ENCODE peak calls at places on chromosomes 7 and 10, in seven cellular contexts. W is body of pancreas, V is RWPE1, D is cardiac fibroblast, P is mammary epithelial cell, I is glutamatergic neuron, R is mesothelial cell of epicardium. S is an unnamed sample.

GRCh38 chr10:97975598-97975997 is 54.8 kb downstream of the CRTAC1 start:
- DNase-seq in I (no peak), D (no peak), P (no peak), V (no peak), R (no peak), W (no peak), S (no peak)

GRCh38 chr10:43125274-43125845 is 12.9 kb upstream of the CSGALNACT2 start:
- DNase-seq in I (no peak), W (no peak), R (no peak), P (no peak), D (no peak), V (no peak), S (no peak)

GRCh38 chr10:131269776-131270460 is 41.6 kb downstream of the TCERG1L start:
- DNase-seq in P (no peak), V (no peak), D (no peak), W (no peak), R (no peak), I (no peak), S (no peak)

GRCh38 chr10:74011762-74012161 is 13.8 kb downstream of the VCL start:
- DNase-seq in D (peak; percentile 94), I (no peak), P (peak; percentile 67), W (peak; percentile 24), V (no peak), R (no peak), S (no peak)

GRCh38 chr10:130558778-130559177 is 422.6 kb downstream of the GLRX3 start:
- DNase-seq in V (no peak), W (no peak), R (no peak), P (no peak), I (no peak), D (no peak), S (no peak)

GRCh38 chr10:3435671-3436070 is 263.1 kb upstream of the PITRM1 start:
- DNase-seq in W (no peak), D (peak; percentile 43), I (no peak), R (no peak), V (no peak), P (no peak), S (no peak)

GRCh38 chr10:770975-771374 is 81.5 kb upstream of the DIP2C start:
- DNase-seq in P (no peak), V (no peak), D (no peak), R (no peak), I (no peak), W (no peak), S (no peak)

GRCh38 chr7:94400643-94401042 is 5.9 kb downstream of the COL1A2 start:
- DNase-seq in D (peak; percentile 33), V (no peak), P (no peak), R (no peak), I (no peak), W (no peak), S (no peak)

GRCh38 chr10:58531084-58531695 is 18.5 kb downstream of the BICC1 start:
- DNase-seq in R (no peak), I (peak; percentile 67), D (peak; percentile 82), W (peak; percentile 72), P (peak; percentile 68), V (peak; percentile 29), S (no peak)

GRCh38 chr10:43461950-43462349 is 25.0 kb downstream of the ZNF487 start:
- DNase-seq in P (peak; percentile 62), D (peak; percentile 90), W (no peak), R (no peak), I (no peak), V (peak; percentile 46), S (no peak)

GRCh38 chr10:13105184-13105583 is 5.2 kb downstream of the OPTN start:
- DNase-seq in R (no peak), W (no peak), D (no peak), I (no peak), P (no peak), V (no peak), S (no peak)

GRCh38 chr10:128083191-128083895 is 42.9 kb downstream of the MKI67 start:
- DNase-seq in D (no peak), I (no peak), P (no peak), W (no peak), V (no peak), R (no peak), S (no peak)

GRCh38 chr7:35548291-35548690 is 146.6 kb downstream of the HERPUD2 start:
- DNase-seq in I (no peak), V (no peak), P (no peak), R (no peak), D (no peak), W (no peak), S (no peak)

GRCh38 chr10:60810437-60811182 is 32.3 kb downstream of the CDK1 start:
- DNase-seq in R (no peak), V (no peak), P (peak; percentile 32), I (no peak), D (peak; percentile 78), W (no peak), S (no peak)

GRCh38 chr10:110522365-110522988 is 24.8 kb downstream of the DUSP5 start:
- DNase-seq in I (no peak), W (no peak), V (no peak), R (no peak), P (peak; percentile 56), D (no peak), S (no peak)

GRCh38 chr10:80144302-80145131 is 12.0 kb downstream of the PLAC9 start:
- DNase-seq in D (no peak), R (no peak), V (peak; percentile 42), I (no peak), W (peak; percentile 55), P (no peak), S (peak; percentile 16)

GRCh38 chr10:76717141-76717540 is 920.5 kb downstream of the KCNMA1 start:
- DNase-seq in I (no peak), D (peak; percentile 69), W (no peak), P (peak; percentile 77), V (peak; percentile 70), R (no peak), S (no peak)

GRCh38 chr10:813286-813685 is 118.2 kb downstream of the LARP4B start:
- DNase-seq in W (no peak), P (no peak), I (no peak), D (no peak), R (no peak), V (no peak), S (no peak)

GRCh38 chr10:113177163-113177935 is 227.3 kb downstream of the TCF7L2 start:
- DNase-seq in D (no peak), I (no peak), R (no peak), V (no peak), W (no peak), P (no peak), S (no peak)

GRCh38 chr7:129163875-129164544 is 19.5 kb downstream of the TSPAN33 start:
- DNase-seq in R (no peak), I (no peak), V (peak; percentile 26), W (no peak), D (peak; percentile 82), P (peak; percentile 21), S (no peak)

GRCh38 chr10:103872137-103872933 is 17.0 kb upstream of the SH3PXD2A start:
- DNase-seq in I (no peak), R (no peak), P (peak; percentile 100), V (peak; percentile 93), W (no peak), D (no peak), S (no peak)

GRCh38 chr10:103869336-103869735 is 14.0 kb upstream of the SH3PXD2A start:
- DNase-seq in W (no peak), P (no peak), I (no peak), D (no peak), R (no peak), V (no peak), S (no peak)

GRCh38 chr10:103871006-103871405 is 15.6 kb upstream of the SH3PXD2A start:
- DNase-seq in W (no peak), I (no peak), V (no peak), D (no peak), P (peak; percentile 78), R (no peak), S (no peak)

GRCh38 chr10:103868200-103868599 is 12.8 kb upstream of the SH3PXD2A start:
- DNase-seq in V (no peak), I (no peak), P (no peak), R (no peak), W (no peak), D (no peak), S (no peak)

GRCh38 chr10:103870503-103870902 is 15.1 kb upstream of the SH3PXD2A start:
- DNase-seq in D (peak; percentile 38), P (peak; percentile 95), R (no peak), I (no peak), W (no peak), V (peak; percentile 85), S (no peak)
- TF ChIP-seq CTCF in D (peak; percentile 4), P (peak; percentile 38), R (no peak), I (no peak), W (no peak), V (no peak), S (no peak)

DNA sequence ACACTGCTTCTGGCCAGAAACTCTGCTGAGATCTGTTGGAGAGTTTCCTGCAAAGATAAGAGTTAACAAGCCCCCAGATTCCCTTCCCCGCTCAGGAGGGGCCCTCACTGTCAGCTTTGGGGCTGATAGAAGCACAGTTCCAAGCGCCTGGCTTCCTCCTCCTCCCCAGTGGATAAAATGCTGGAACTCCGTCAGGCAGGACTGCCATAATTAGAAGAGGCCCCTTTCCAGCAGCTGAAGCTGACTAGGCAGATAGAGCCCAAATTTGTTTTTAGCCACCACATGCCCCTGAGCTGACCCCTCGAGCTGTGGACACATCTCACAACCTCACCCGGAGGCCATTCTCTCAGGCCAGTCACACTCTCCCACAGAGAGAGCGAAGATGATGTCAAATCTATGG is 89.4 kb downstream of the TBXAS1 start:
- DNase-seq in P (no peak), W (peak; percentile 18), V (no peak), R (no peak), D (peak; percentile 88), I (no peak), S (no peak)
- TF ChIP-seq CTCF in P (no peak), W (no peak), V (no peak), R (no peak), D (no peak), I (no peak), S (no peak)

GRCh38 chr7:18295781-18296417 is 199.7 kb upstream of the HDAC9 start:
- DNase-seq in D (peak; percentile 12), R (no peak), I (no peak), V (no peak), W (no peak), P (no peak), S (no peak)
- TF ChIP-seq CTCF in D (no peak), R (no peak), I (no peak), V (no peak), W (no peak), P (no peak), S (no peak)

DNA sequence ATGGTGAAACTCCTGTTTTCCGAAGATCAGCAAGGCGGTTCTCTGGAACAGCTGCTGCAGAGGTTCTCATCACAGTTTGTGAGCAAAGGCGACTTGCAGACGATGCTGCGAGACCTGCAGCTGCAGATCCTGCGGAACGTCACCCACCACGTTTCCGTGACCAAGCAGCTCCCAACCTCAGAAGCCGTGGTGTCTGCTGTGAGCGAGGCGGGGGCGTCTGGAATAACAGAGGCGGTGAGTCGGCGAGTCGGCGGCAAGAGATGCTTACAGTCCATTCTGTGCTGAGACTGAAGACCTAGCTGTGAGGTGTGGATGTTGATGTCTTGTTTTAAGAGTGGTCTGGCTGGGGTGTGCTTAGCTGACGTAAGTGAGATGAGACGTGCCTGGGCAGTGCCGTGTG is 16.2 kb upstream of the GET4 start:
- DNase-seq in R (no peak), D (no peak), W (no peak), P (no peak), I (no peak), V (no peak), S (no peak)
- TF ChIP-seq CTCF in R (no peak), D (no peak), W (no peak), P (no peak), I (no peak), V (no peak), S (no peak)

GRCh38 chr7:214410-215212 is 22.2 kb downstream of the FAM20C start:
- DNase-seq in P (peak; percentile 76), W (no peak), R (no peak), D (no peak), V (peak; percentile 79), I (no peak), S (no peak)
- TF ChIP-seq CTCF in P (no peak), W (no peak), R (no peak), D (no peak), V (no peak), I (no peak), S (no peak)